ENCODE peak calls at places on chromosomes 6 and 20, in eight cellular contexts. P, Z, K, O, D, U, L and R are unnamed samples.

GRCh38 chr6:79586548-79586947 is 44.6 kb upstream of the SH3BGRL2 start:
- DNase-seq in P (no peak), Z (no peak), K (no peak), O (no peak), D (no peak), U (peak; percentile 49), L (no peak), R (peak; percentile 71)

GRCh38 chr6:14781707-14782306 is 464.1 kb upstream of the JARID2 start:
- DNase-seq in P (no peak), Z (no peak), K (no peak), O (no peak), D (no peak), U (no peak), L (no peak), R (no peak)

GRCh38 chr20:19909696-19910095 is 107.5 kb upstream of the NAA20 start:
- DNase-seq in P (no peak), Z (no peak), K (no peak), O (no peak), D (no peak), U (no peak), L (no peak), R (no peak)

GRCh38 chr6:107439418-107439817 is 19.9 kb downstream of the PDSS2 start:
- DNase-seq in P (no peak), Z (no peak), K (no peak), O (no peak), D (no peak), U (no peak), L (no peak), R (no peak)

GRCh38 chr20:63311186-63311832 is 18.3 kb downstream of the COL20A1 start:
- DNase-seq in P (no peak), Z (no peak), K (no peak), O (no peak), D (no peak), U (no peak), L (no peak), R (no peak)

GRCh38 chr6:56775498-56776166 is 132.9 kb upstream of the DST start:
- DNase-seq in P (no peak), Z (no peak), K (no peak), O (no peak), D (no peak), U (no peak), L (no peak), R (no peak)

GRCh38 chr6:24385536-24386269 is 17.0 kb upstream of the MRS2 start:
- DNase-seq in P (no peak), Z (no peak), K (no peak), O (no peak), D (no peak), U (no peak), L (no peak), R (no peak)

GRCh38 chr6:85669735-85670194 is 27.1 kb upstream of the SYNCRIP start:
- DNase-seq in P (no peak), Z (no peak), K (no peak), O (no peak), D (no peak), U (no peak), L (peak; percentile 44), R (peak; percentile 47)

GRCh38 chr6:42572523-42572922 is 8.7 kb downstream of the UBR2 start:
- DNase-seq in P (no peak), Z (no peak), K (no peak), O (no peak), D (no peak), U (no peak), L (no peak), R (no peak)

GRCh38 chr6:125077453-125077852 is 76.1 kb upstream of the TPD52L1 start:
- DNase-seq in P (no peak), Z (no peak), K (no peak), O (no peak), D (no peak), U (no peak), L (no peak), R (no peak)

GRCh38 chr20:25081730-25082497 is at the start of gene VSX1:
- DNase-seq in P (no peak), Z (no peak), K (no peak), O (no peak), D (no peak), U (peak; percentile 67), L (no peak), R (no peak)

GRCh38 chr6:151240036-151240685 is 394 bp downstream of the AKAP12 start:
- DNase-seq in P (peak; percentile 26), Z (peak; percentile 60), K (peak; percentile 49), O (peak; percentile 42), D (peak; percentile 21), U (peak; percentile 77), L (no peak), R (no peak)

GRCh38 chr20:59412896-59413295 is 112.5 kb downstream of the EDN3 start:
- DNase-seq in P (no peak), Z (no peak), K (peak; percentile 72), O (no peak), D (no peak), U (no peak), L (no peak), R (no peak)

GRCh38 chr6:46366190-46366900 is 124.9 kb downstream of the RCAN2 start:
- DNase-seq in P (no peak), Z (no peak), K (peak; percentile 38), O (no peak), D (no peak), U (no peak), L (no peak), R (no peak)

GRCh38 chr6:63347599-63347998 is 27.8 kb upstream of the LGSN start:
- DNase-seq in P (no peak), Z (no peak), K (no peak), O (no peak), D (peak; percentile 27), U (no peak), L (no peak), R (peak; percentile 91)

GRCh38 chr6:97316982-97317381 is 34.0 kb upstream of the MMS22L start:
- DNase-seq in P (no peak), Z (no peak), K (no peak), O (no peak), D (no peak), U (no peak), L (no peak), R (peak; percentile 17)

GRCh38 chr20:21344216-21344615 is 41.1 kb downstream of the XRN2 start:
- DNase-seq in P (no peak), Z (no peak), K (no peak), O (no peak), D (no peak), U (peak; percentile 42), L (no peak), R (no peak)

GRCh38 chr6:82017316-82017715 is 230.2 kb downstream of the IBTK start:
- DNase-seq in P (no peak), Z (peak; percentile 51), K (peak; percentile 56), O (no peak), D (peak; percentile 87), U (peak; percentile 49), L (no peak), R (peak; percentile 59)

GRCh38 chr6:156780117-156780641 is 3.0 kb downstream of the ARID1B start:
- DNase-seq in P (no peak), Z (no peak), K (peak; percentile 69), O (no peak), D (peak; percentile 80), U (peak; percentile 67), L (peak; percentile 43), R (peak; percentile 98)

GRCh38 chr6:126419901-126420300 is 80.0 kb downstream of the CENPW start:
- DNase-seq in P (no peak), Z (no peak), K (no peak), O (no peak), D (no peak), U (no peak), L (no peak), R (no peak)

GRCh38 chr20:45617591-45617990 is 11.9 kb upstream of the WFDC10A start:
- DNase-seq in P (no peak), Z (no peak), K (no peak), O (no peak), D (no peak), U (no peak), L (no peak), R (no peak)

GRCh38 chr20:19083136-19083621 is 129.3 kb upstream of the SLC24A3 start:
- DNase-seq in P (no peak), Z (no peak), K (no peak), O (no peak), D (no peak), U (no peak), L (no peak), R (no peak)

GRCh38 chr20:51628533-51629398 is 86.2 kb upstream of the NFATC2 start:
- DNase-seq in P (no peak), Z (no peak), K (no peak), O (no peak), D (peak; percentile 23), U (no peak), L (no peak), R (no peak)

GRCh38 chr20:63177134-63177784 is 38.7 kb downstream of the YTHDF1 start:
- DNase-seq in P (peak; percentile 36), Z (no peak), K (no peak), O (no peak), D (no peak), U (peak; percentile 82), L (no peak), R (no peak)

GRCh38 chr20:53023717-53024116 is 51.6 kb downstream of the TSHZ2 start:
- DNase-seq in P (no peak), Z (no peak), K (no peak), O (no peak), D (no peak), U (no peak), L (no peak), R (no peak)

GRCh38 chr6:22804620-22805271 is 235.4 kb downstream of the HDGFL1 start:
- DNase-seq in P (no peak), Z (no peak), K (no peak), O (no peak), D (no peak), U (no peak), L (no peak), R (no peak)

GRCh38 chr6:53647437-53648094 is 18.0 kb downstream of the KLHL31 start:
- DNase-seq in P (no peak), Z (no peak), K (no peak), O (no peak), D (no peak), U (no peak), L (peak; percentile 41), R (no peak)

GRCh38 chr6:42251500-42251899 is 33.8 kb upstream of the MRPS10 start:
- DNase-seq in P (no peak), Z (no peak), K (no peak), O (no peak), D (peak; percentile 45), U (no peak), L (no peak), R (no peak)

GRCh38 chr20:64242797-64243475 is 12.6 kb upstream of the PCMTD2 start:
- DNase-seq in P (no peak), Z (no peak), K (peak; percentile 72), O (no peak), D (no peak), U (peak; percentile 14), L (no peak), R (no peak)

GRCh38 chr6:134732761-134733160 is 217.1 kb downstream of the ALDH8A1 start:
- DNase-seq in P (no peak), Z (no peak), K (no peak), O (no peak), D (no peak), U (no peak), L (no peak), R (peak; percentile 4)

GRCh38 chr20:10982692-10983091 is 308.9 kb upstream of the JAG1 start:
- DNase-seq in P (no peak), Z (peak; percentile 45), K (no peak), O (no peak), D (peak; percentile 85), U (no peak), L (no peak), R (peak; percentile 37)